ENCODE peak calls at places on chromosome 2, in four cellular contexts. W is HAP-1, H is COLO829, X is OCI-M1. A is an unnamed sample.

GRCh38 chr2:170643346-170643745 is 71.8 kb upstream of the SP5 start:
- DNase-seq in W (no peak), H (no peak), X (no peak), A (no peak)

GRCh38 chr2:98685930-98686887 is 44.7 kb downstream of the MGAT4A start:
- DNase-seq in W (no peak), H (no peak), X (no peak), A (no peak)

GRCh38 chr2:234081970-234082822 is 31.7 kb downstream of the SPP2 start:
- DNase-seq in W (no peak), H (no peak), X (no peak), A (no peak)

GRCh38 chr2:98634406-98635092 is 26.2 kb downstream of the UNC50 start:
- DNase-seq in W (no peak), H (no peak), X (peak), A (no peak)

GRCh38 chr2:124607679-124608078 is 582.6 kb downstream of the CNTNAP5 start:
- DNase-seq in W (no peak), H (no peak), X (no peak), A (no peak)

GRCh38 chr2:191333911-191334357 is 88.7 kb downstream of the MYO1B start:
- DNase-seq in W (no peak), H (no peak), X (peak), A (peak)

GRCh38 chr2:158099716-158100115 is 2.0 kb upstream of the UPP2 start:
- DNase-seq in W (no peak), H (no peak), X (no peak), A (peak)

GRCh38 chr2:217835931-217836881 is 166.6 kb downstream of the TNS1 start:
- DNase-seq in W (no peak), H (no peak), X (no peak), A (peak)

GRCh38 chr2:222859786-222860726 is 780 bp upstream of the ACSL3 start:
- DNase-seq in W (peak), H (peak), X (peak), A (peak)

GRCh38 chr2:236047886-236048540 is 120.2 kb downstream of the GBX2 start:
- DNase-seq in W (no peak), H (no peak), X (no peak), A (no peak)

GRCh38 chr2:195741191-195741590 is 84.2 kb downstream of the SLC39A10 start:
- DNase-seq in W (no peak), H (no peak), X (no peak), A (no peak)

GRCh38 chr2:40352321-40353099 is 99.4 kb downstream of the SLC8A1 start:
- DNase-seq in W (no peak), H (no peak), X (no peak), A (peak)